ENCODE peak calls at places on chromosomes 16 and 17, in seven cellular contexts. K, Q, M, R, P, N and Z are unnamed samples.

GRCh38 chr16:76176616-76177015 is 100.6 kb upstream of the CNTNAP4 start:
- DNase-seq in K (no peak), Q (no peak), M (no peak), R (no peak), P (no peak), N (no peak), Z (no peak)

GRCh38 chr17:47694818-47695663 is 1.1 kb downstream of the TBKBP1 start:
- DNase-seq in K (peak), Q (no peak), M (peak), R (no peak), P (peak), N (no peak), Z (peak)

GRCh38 chr17:68613739-68614298 is 12.7 kb upstream of the FAM20A start:
- DNase-seq in K (peak), Q (peak), M (peak), R (peak), P (no peak), N (no peak), Z (no peak)

GRCh38 chr16:30875881-30876791 is 17.7 kb downstream of the BCL7C start:
- DNase-seq in K (peak), Q (no peak), M (peak), R (no peak), P (no peak), N (no peak), Z (no peak)

GRCh38 chr17:21043296-21044232 is 753 bp upstream of the USP22 start:
- DNase-seq in K (peak), Q (peak), M (peak), R (peak), P (peak), N (peak), Z (no peak)

GRCh38 chr16:18945233-18945632 is 19.0 kb upstream of the SMG1 start:
- DNase-seq in K (no peak), Q (no peak), M (peak), R (no peak), P (no peak), N (no peak), Z (no peak)

GRCh38 chr17:59963738-59964454 is 644 bp downstream of the RNFT1 start:
- DNase-seq in K (peak), Q (peak), M (peak), R (no peak), P (no peak), N (no peak), Z (peak)

GRCh38 chr17:79830763-79831366 is 8.4 kb downstream of the CBX4 start:
- DNase-seq in K (no peak), Q (no peak), M (no peak), R (no peak), P (no peak), N (no peak), Z (no peak)

GRCh38 chr17:14471052-14471451 is 170.2 kb downstream of the HS3ST3B1 start:
- DNase-seq in K (peak), Q (peak), M (no peak), R (no peak), P (no peak), N (peak), Z (no peak)

GRCh38 chr16:3963203-3963602 is 82.7 kb upstream of the CREBBP start:
- DNase-seq in K (no peak), Q (no peak), M (no peak), R (no peak), P (no peak), N (no peak), Z (no peak)

GRCh38 chr17:34412965-34413441 is 50.0 kb upstream of the CCL1 start:
- DNase-seq in K (no peak), Q (no peak), M (no peak), R (no peak), P (no peak), N (no peak), Z (no peak)

GRCh38 chr16:67841198-67841815 is 813 bp upstream of the THAP11 start:
- DNase-seq in K (no peak), Q (no peak), M (no peak), R (no peak), P (no peak), N (no peak), Z (no peak)